ENCODE peak calls at places on chromosomes 5 and 9, in four cellular contexts. One of them, this sample, is unnamed.

GRCh38 chr5:88518131-88519016 is 249.7 kb upstream of the TMEM161B start:
- DNase-seq in breast epithelium: no peak
- DNase-seq in cardiac muscle cell: no peak
- DNase-seq in colonic mucosa: no peak
- DNase-seq in this sample: no peak

GRCh38 chr5:39531299-39531698 is 106.5 kb upstream of the DAB2 start:
- DNase-seq in breast epithelium: no peak
- DNase-seq in cardiac muscle cell: no peak
- DNase-seq in colonic mucosa: no peak
- DNase-seq in this sample: no peak

GRCh38 chr5:31531543-31531887 is 378 bp downstream of the DROSHA start:
- DNase-seq in breast epithelium: no peak
- DNase-seq in cardiac muscle cell: peak; percentile 26
- DNase-seq in colonic mucosa: peak; percentile 33
- DNase-seq in this sample: peak; percentile 45

GRCh38 chr9:16262467-16263261 is 607.8 kb downstream of the BNC2 start:
- DNase-seq in breast epithelium: no peak
- DNase-seq in cardiac muscle cell: no peak
- DNase-seq in colonic mucosa: no peak
- DNase-seq in this sample: no peak

GRCh38 chr9:93675336-93676150 is 99.2 kb downstream of the PHF2 start:
- DNase-seq in breast epithelium: peak; percentile 13
- DNase-seq in cardiac muscle cell: no peak
- DNase-seq in colonic mucosa: peak; percentile 13
- DNase-seq in this sample: no peak

GRCh38 chr5:139677404-139678282 is 29.5 kb downstream of the CXXC5 start:
- DNase-seq in breast epithelium: no peak
- DNase-seq in cardiac muscle cell: no peak
- DNase-seq in colonic mucosa: no peak
- DNase-seq in this sample: no peak

GRCh38 chr9:676780-677458 is 164.6 kb upstream of the DMRT1 start:
- DNase-seq in breast epithelium: no peak
- DNase-seq in cardiac muscle cell: no peak
- DNase-seq in colonic mucosa: no peak
- DNase-seq in this sample: no peak

GRCh38 chr5:170745481-170746061 is 38.0 kb upstream of the GABRP start:
- DNase-seq in breast epithelium: peak; percentile 69
- DNase-seq in cardiac muscle cell: no peak
- DNase-seq in colonic mucosa: no peak
- DNase-seq in this sample: no peak

GRCh38 chr5:65018763-65019162 is 250.0 kb downstream of the CWC27 start:
- DNase-seq in breast epithelium: no peak
- DNase-seq in cardiac muscle cell: no peak
- DNase-seq in colonic mucosa: no peak
- DNase-seq in this sample: no peak

GRCh38 chr9:138053996-138054752 is 176.6 kb downstream of the CACNA1B start:
- DNase-seq in breast epithelium: no peak
- DNase-seq in cardiac muscle cell: no peak
- DNase-seq in colonic mucosa: no peak
- DNase-seq in this sample: no peak

GRCh38 chr5:33937017-33937699 is 972 bp downstream of the RXFP3 start:
- DNase-seq in breast epithelium: no peak
- DNase-seq in cardiac muscle cell: peak; percentile 10
- DNase-seq in colonic mucosa: no peak
- DNase-seq in this sample: no peak

GRCh38 chr5:7047862-7048261 is 334.6 kb downstream of the TENT4A start:
- DNase-seq in breast epithelium: no peak
- DNase-seq in cardiac muscle cell: no peak
- DNase-seq in colonic mucosa: peak; percentile 54
- DNase-seq in this sample: no peak

GRCh38 chr5:151408633-151409243 is 38.7 kb upstream of the SLC36A1 start:
- DNase-seq in breast epithelium: no peak
- DNase-seq in cardiac muscle cell: no peak
- DNase-seq in colonic mucosa: no peak
- DNase-seq in this sample: no peak

GRCh38 chr5:133396724-133397123 is 215.6 kb downstream of the FSTL4 start:
- DNase-seq in breast epithelium: no peak
- DNase-seq in cardiac muscle cell: no peak
- DNase-seq in colonic mucosa: no peak
- DNase-seq in this sample: no peak

GRCh38 chr9:19689324-19690087 is 99.3 kb downstream of the SLC24A2 start:
- DNase-seq in breast epithelium: no peak
- DNase-seq in cardiac muscle cell: peak; percentile 36
- DNase-seq in colonic mucosa: no peak
- DNase-seq in this sample: no peak

GRCh38 chr9:99447951-99448350 is 225.9 kb downstream of the SEC61B start:
- DNase-seq in breast epithelium: no peak
- DNase-seq in cardiac muscle cell: no peak
- DNase-seq in colonic mucosa: no peak
- DNase-seq in this sample: no peak

GRCh38 chr9:108537756-108538155 is 318.0 kb downstream of the ACTL7B start:
- DNase-seq in breast epithelium: no peak
- DNase-seq in cardiac muscle cell: no peak
- DNase-seq in colonic mucosa: no peak
- DNase-seq in this sample: no peak

GRCh38 chr5:25119654-25120053 is 474.9 kb upstream of the CDH10 start:
- DNase-seq in breast epithelium: no peak
- DNase-seq in cardiac muscle cell: no peak
- DNase-seq in colonic mucosa: no peak
- DNase-seq in this sample: no peak

GRCh38 chr9:109733690-109734089 is 46.3 kb upstream of the PALM2AKAP2 start:
- DNase-seq in breast epithelium: no peak
- DNase-seq in cardiac muscle cell: peak; percentile 84
- DNase-seq in colonic mucosa: no peak
- DNase-seq in this sample: no peak

GRCh38 chr5:6452622-6453504 is 4.2 kb downstream of the UBE2QL1 start:
- DNase-seq in breast epithelium: no peak
- DNase-seq in cardiac muscle cell: no peak
- DNase-seq in colonic mucosa: no peak
- DNase-seq in this sample: no peak

GRCh38 chr5:174900176-174900692 is 175.9 kb downstream of the MSX2 start:
- DNase-seq in breast epithelium: no peak
- DNase-seq in cardiac muscle cell: no peak
- DNase-seq in colonic mucosa: no peak
- DNase-seq in this sample: no peak

GRCh38 chr5:44546283-44546682 is 157.1 kb upstream of the FGF10 start:
- DNase-seq in breast epithelium: no peak
- DNase-seq in cardiac muscle cell: peak; percentile 0
- DNase-seq in colonic mucosa: no peak
- DNase-seq in this sample: no peak

GRCh38 chr9:25904701-25905100 is 226.5 kb upstream of the TUSC1 start:
- DNase-seq in breast epithelium: no peak
- DNase-seq in cardiac muscle cell: no peak
- DNase-seq in colonic mucosa: no peak
- DNase-seq in this sample: no peak

GRCh38 chr5:141848771-141849370 is 29.3 kb downstream of the PCDH1 start:
- DNase-seq in breast epithelium: peak; percentile 74
- DNase-seq in cardiac muscle cell: peak; percentile 55
- DNase-seq in colonic mucosa: peak; percentile 89
- DNase-seq in this sample: no peak

GRCh38 chr9:112789493-112789892 is 38.9 kb downstream of the SNX30 start:
- DNase-seq in breast epithelium: no peak
- DNase-seq in cardiac muscle cell: peak; percentile 69
- DNase-seq in colonic mucosa: no peak
- DNase-seq in this sample: no peak

GRCh38 chr9:16030513-16031185 is 477.8 kb downstream of the CCDC171 start:
- DNase-seq in breast epithelium: no peak
- DNase-seq in cardiac muscle cell: peak; percentile 82
- DNase-seq in colonic mucosa: no peak
- DNase-seq in this sample: no peak

GRCh38 chr9:121399883-121400607 is 30.0 kb upstream of the STOM start:
- DNase-seq in breast epithelium: no peak
- DNase-seq in cardiac muscle cell: peak; percentile 86
- DNase-seq in colonic mucosa: no peak
- DNase-seq in this sample: no peak

GRCh38 chr5:31827862-31828261 is 188.9 kb downstream of the PDZD2 start:
- DNase-seq in breast epithelium: no peak
- DNase-seq in cardiac muscle cell: peak; percentile 29
- DNase-seq in colonic mucosa: no peak
- DNase-seq in this sample: no peak

GRCh38 chr5:157575096-157575872 is at the start of gene ADAM19:
- DNase-seq in breast epithelium: no peak
- DNase-seq in cardiac muscle cell: peak; percentile 73
- DNase-seq in colonic mucosa: no peak
- DNase-seq in this sample: peak; percentile 15

GRCh38 chr9:22105005-22105722 is 96.1 kb upstream of the CDKN2B start:
- DNase-seq in breast epithelium: no peak
- DNase-seq in cardiac muscle cell: no peak
- DNase-seq in colonic mucosa: no peak
- DNase-seq in this sample: no peak

GRCh38 chr5:125655156-125655555 is 768.1 kb upstream of the GRAMD2B start:
- DNase-seq in breast epithelium: no peak
- DNase-seq in cardiac muscle cell: no peak
- DNase-seq in colonic mucosa: no peak
- DNase-seq in this sample: no peak

GRCh38 chr5:91283899-91284298 is 99.2 kb downstream of the ARRDC3 start:
- DNase-seq in breast epithelium: no peak
- DNase-seq in cardiac muscle cell: peak; percentile 47
- DNase-seq in colonic mucosa: no peak
- DNase-seq in this sample: no peak

GRCh38 chr9:113012492-113012891 is 500 bp upstream of the ZNF883 start:
- DNase-seq in breast epithelium: no peak
- DNase-seq in cardiac muscle cell: peak; percentile 20
- DNase-seq in colonic mucosa: no peak
- DNase-seq in this sample: no peak

DNA sequence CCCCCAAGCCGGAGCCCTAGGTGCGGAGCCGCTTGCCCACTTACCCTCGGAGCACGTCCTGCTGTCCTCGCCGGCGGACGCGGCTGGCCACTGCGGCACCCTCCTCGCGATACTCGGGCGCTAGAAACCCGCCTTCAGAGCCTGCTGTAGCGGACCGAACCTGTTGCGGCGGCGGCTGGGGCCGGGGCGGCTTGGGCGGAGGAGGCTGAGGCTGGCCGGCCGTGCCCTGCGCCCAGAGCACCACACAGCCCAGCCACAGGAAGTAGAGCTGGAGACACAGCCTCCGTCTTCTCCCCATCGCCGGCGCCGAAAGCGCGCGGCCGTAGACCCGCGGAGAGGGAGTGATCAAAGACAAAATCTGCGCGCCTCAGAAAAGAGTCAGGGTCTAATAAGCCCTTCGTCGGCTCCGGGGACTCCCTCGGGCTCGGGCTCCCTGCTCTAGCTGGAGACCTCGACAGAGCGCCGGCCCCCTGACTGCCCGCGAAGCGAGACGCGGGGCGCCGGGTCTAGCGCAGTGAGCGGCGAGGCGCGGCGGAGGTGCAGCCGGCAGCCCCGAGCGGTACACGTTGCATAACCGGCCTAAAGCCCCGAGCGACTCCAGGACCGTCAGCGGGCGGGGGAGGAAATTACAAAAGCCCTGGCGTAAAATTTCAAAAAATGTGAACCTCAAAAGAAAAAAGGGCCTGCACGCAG is 593 bp downstream of the FBN2 start:
- DNase-seq in breast epithelium: no peak
- DNase-seq in cardiac muscle cell: peak; percentile 83
- DNase-seq in colonic mucosa: no peak
- DNase-seq in this sample: no peak
- H3K4me3 ChIP-seq in breast epithelium: peak overlapping the region; percentile 58
- H3K4me3 ChIP-seq in cardiac muscle cell: peak overlapping the region; percentile 95
- H3K4me3 ChIP-seq in colonic mucosa: peak overlapping the region; percentile 31
- H3K4me3 ChIP-seq in this sample: no peak overlapping the region

DNA sequence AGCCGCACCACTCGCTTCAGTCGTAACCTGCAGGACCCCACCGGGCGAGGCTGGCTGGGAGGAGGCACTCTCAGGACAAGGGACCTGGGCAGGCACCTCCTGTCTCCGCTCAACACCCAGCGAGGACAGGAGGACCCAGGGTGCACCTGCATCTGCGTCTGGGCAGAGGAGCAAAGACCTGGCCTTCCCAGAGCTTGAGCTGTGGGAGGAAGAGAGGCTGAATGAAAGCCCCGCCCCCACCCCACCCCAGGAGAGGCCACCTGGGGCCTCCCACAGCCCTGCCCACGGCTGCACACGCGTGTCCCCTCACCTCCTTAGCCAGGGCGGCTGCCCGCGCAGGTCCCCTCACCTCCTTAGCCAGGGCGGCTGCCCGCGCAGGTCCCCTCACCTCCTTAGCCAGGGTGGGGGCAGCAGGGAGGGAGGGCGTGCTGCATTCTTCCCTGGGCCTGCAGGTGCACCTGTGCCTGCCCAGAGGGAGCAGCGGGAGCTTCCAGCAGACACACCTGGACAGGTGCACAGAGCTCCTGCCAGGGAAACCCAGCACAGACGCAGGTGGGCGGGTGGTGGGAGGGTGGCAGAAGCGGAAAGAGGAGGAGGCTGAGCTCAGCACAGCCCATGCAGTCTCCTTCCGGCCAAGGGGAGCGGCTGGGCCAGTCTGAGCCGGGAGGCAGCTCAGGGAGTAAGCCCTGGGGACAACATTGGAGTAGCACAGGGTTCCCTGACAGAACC is 18.5 kb upstream of the SLC12A7 start:
- DNase-seq in breast epithelium: peak; percentile 67
- DNase-seq in cardiac muscle cell: no peak
- DNase-seq in colonic mucosa: peak; percentile 89
- DNase-seq in this sample: no peak
- H3K4me1 ChIP-seq in breast epithelium: peaks cover 5% of the 10 kb centered on the region
- H3K4me1 ChIP-seq in cardiac muscle cell: peaks cover 9% of the 10 kb centered on the region
- H3K4me1 ChIP-seq in colonic mucosa: peaks cover 8% of the 10 kb centered on the region
- H3K4me1 ChIP-seq in this sample: no peaks in the 10 kb centered on the region

GRCh38 chr9:34958411-34958982 is 412 bp downstream of the PHF24 start:
- DNase-seq in breast epithelium: no peak
- DNase-seq in cardiac muscle cell: no peak
- DNase-seq in colonic mucosa: no peak
- DNase-seq in this sample: no peak

GRCh38 chr9:34948438-34948837 is 9.6 kb upstream of the PHF24 start:
- DNase-seq in breast epithelium: no peak
- DNase-seq in cardiac muscle cell: no peak
- DNase-seq in colonic mucosa: no peak
- DNase-seq in this sample: no peak

GRCh38 chr9:34956648-34957047 is 1.4 kb upstream of the PHF24 start:
- DNase-seq in breast epithelium: no peak
- DNase-seq in cardiac muscle cell: no peak
- DNase-seq in colonic mucosa: no peak
- DNase-seq in this sample: no peak

GRCh38 chr9:34957492-34958410 is at the start of gene PHF24:
- DNase-seq in breast epithelium: no peak
- DNase-seq in cardiac muscle cell: peak; percentile 26
- DNase-seq in colonic mucosa: no peak
- DNase-seq in this sample: peak; percentile 41

DNA sequence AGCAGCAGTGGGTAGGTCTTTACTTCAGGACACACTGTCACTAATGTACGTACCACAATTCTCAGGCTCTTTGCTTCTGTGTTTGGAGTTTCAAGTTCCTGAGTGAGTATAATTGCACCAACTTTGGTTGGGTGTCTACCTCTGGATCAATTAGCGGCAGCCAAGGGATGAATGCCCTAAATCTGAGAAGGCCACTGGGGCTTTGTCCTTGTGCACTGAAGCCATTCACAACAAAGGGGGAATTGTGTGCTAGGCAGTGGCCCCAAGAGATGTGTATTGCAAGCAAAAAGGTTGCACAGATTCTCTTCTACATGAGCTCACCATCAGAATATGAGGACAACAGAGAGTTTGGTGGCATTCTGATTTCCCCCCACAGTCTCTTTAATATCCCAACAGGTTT is 3.9 kb upstream of the PHF24 start:
- DNase-seq in breast epithelium: no peak
- DNase-seq in cardiac muscle cell: no peak
- DNase-seq in colonic mucosa: no peak
- DNase-seq in this sample: no peak
- H3K27me3 ChIP-seq in breast epithelium: no peaks in the 10 kb centered on the region
- H3K27me3 ChIP-seq in cardiac muscle cell: peaks cover 39% of the 10 kb centered on the region
- H3K27me3 ChIP-seq in colonic mucosa: peaks cover 30% of the 10 kb centered on the region
- H3K27me3 ChIP-seq in this sample: peaks cover 4% of the 10 kb centered on the region

GRCh38 chr9:89305868-89306267 is 5.1 kb upstream of the CKS2 start:
- DNase-seq in breast epithelium: no peak
- DNase-seq in cardiac muscle cell: no peak
- DNase-seq in colonic mucosa: no peak
- DNase-seq in this sample: no peak
- H3K4me3 ChIP-seq in breast epithelium: no peak overlapping the region
- H3K4me3 ChIP-seq in cardiac muscle cell: no peak overlapping the region
- H3K4me3 ChIP-seq in colonic mucosa: no peak overlapping the region
- H3K4me3 ChIP-seq in this sample: no peak overlapping the region

This sample was measured in naive thymus-derived CD4-positive, alpha-beta T cell.